ENCODE peak calls at places on chromosomes 2 and 18, in five cellular contexts. D is sigmoid colon; A is heart right ventricle; B is naive thymus-derived CD8-positive, alpha-beta T cell; T is stimulated activated CD4-positive, alpha-beta T cell treated with anti-CD3 and anti-CD28 coated beads, Interleukin-15, amount 100 ng/mL, for 1 hour. P is an unnamed sample.

GRCh38 chr2:109186656-109187250 is 57.7 kb downstream of the SH3RF3 start:
- DNase-seq in B (no peak), D (no peak), A (no peak), T (no peak), P (no peak)

GRCh38 chr2:188348974-188349500 is 57.4 kb downstream of the GULP1 start:
- DNase-seq in D (no peak), A (no peak), T (no peak), B (no peak), P (no peak)

GRCh38 chr2:10654069-10654468 is 35.7 kb downstream of the NOL10 start:
- DNase-seq in A (no peak), B (no peak), T (peak; percentile 35), D (no peak), P (no peak)

GRCh38 chr2:183070942-183071844 is 7.4 kb upstream of the DUSP19 start:
- DNase-seq in T (no peak), B (no peak), D (no peak), A (peak; percentile 15), P (no peak)

GRCh38 chr2:239684271-239684670 is 283.5 kb upstream of the HDAC4 start:
- DNase-seq in T (no peak), D (no peak), A (no peak), B (no peak), P (no peak)

GRCh38 chr2:134713606-134714005 is 5.2 kb downstream of the TMEM163 start:
- DNase-seq in T (no peak), A (no peak), D (no peak), B (no peak), P (no peak)

GRCh38 chr2:150860301-150860700 is 372.8 kb upstream of the RND3 start:
- DNase-seq in T (no peak), B (no peak), A (no peak), D (no peak), P (no peak)

GRCh38 chr2:48600204-48600813 is 17.3 kb upstream of the GTF2A1L start:
- DNase-seq in T (no peak), A (no peak), B (no peak), D (no peak), P (no peak)

GRCh38 chr2:162123806-162124758 is 28.0 kb downstream of the GCG start:
- DNase-seq in B (peak; percentile 4), D (no peak), T (no peak), A (no peak), P (no peak)

GRCh38 chr18:14189858-14190257 is 57.6 kb upstream of the ZNF519 start:
- DNase-seq in A (no peak), D (no peak), T (no peak), B (no peak), P (no peak)

GRCh38 chr2:7028846-7029245 is 111.6 kb downstream of the RNF144A start:
- DNase-seq in B (no peak), D (peak; percentile 55), A (no peak), T (no peak), P (no peak)

GRCh38 chr18:68449292-68449691 is 265.6 kb downstream of the TMX3 start:
- DNase-seq in D (no peak), A (no peak), B (no peak), T (no peak), P (no peak)

GRCh38 chr2:178512491-178512890 is 32.2 kb downstream of the PLEKHA3 start:
- DNase-seq in D (no peak), T (no peak), A (no peak), B (no peak), P (no peak)

GRCh38 chr2:201680743-201681142 is 17.7 kb downstream of the MPP4 start:
- DNase-seq in B (no peak), T (no peak), D (no peak), A (no peak), P (no peak)

GRCh38 chr2:100907832-100908231 is 87.9 kb downstream of the NPAS2 start:
- DNase-seq in B (peak; percentile 9), D (no peak), T (no peak), A (no peak), P (no peak)

GRCh38 chr2:167181134-167181533 is 292.9 kb downstream of the XIRP2 start:
- DNase-seq in B (no peak), A (no peak), D (no peak), T (no peak), P (no peak)

GRCh38 chr2:119431155-119431975 is at the start of gene TMEM37:
- DNase-seq in A (peak; percentile 62), D (peak; percentile 78), T (no peak), B (no peak), P (no peak)

P was measured in T-cell.